ENCODE peak calls at places on chromosomes 3 and 15, in ten cellular contexts. K, C, L, Z, M, B, F, S, D and U are unnamed samples.

GRCh38 chr3:50567386-50568182 is at the start of gene C3orf18:
- DNase-seq in B (peak), F (peak), S (peak), K (peak), M (peak), D (peak), C (no peak), L (peak), Z (peak), U (no peak)

GRCh38 chr3:29382845-29383244 is 102.0 kb downstream of the RBMS3 start:
- DNase-seq in D (no peak), B (no peak), K (no peak), L (no peak), M (no peak), F (no peak), Z (no peak), S (no peak), C (no peak), U (no peak)

GRCh38 chr3:194023501-194024280 is 112.3 kb upstream of the HES1 start:
- DNase-seq in F (no peak), S (no peak), L (no peak), M (peak), C (no peak), Z (no peak), D (peak), B (no peak), K (no peak), U (no peak)

GRCh38 chr15:80967451-80967850 is 22.2 kb downstream of the MESD start:
- DNase-seq in L (no peak), M (peak), C (no peak), S (no peak), D (peak), B (no peak), Z (no peak), K (no peak), F (no peak), U (no peak)

GRCh38 chr3:138332472-138333073 is 2.9 kb upstream of the NME9 start:
- DNase-seq in C (peak), K (no peak), D (peak), B (no peak), S (no peak), M (peak), L (peak), F (no peak), Z (no peak), U (no peak)

GRCh38 chr15:99371180-99372103 is 120.2 kb downstream of the LRRC28 start:
- DNase-seq in Z (no peak), M (peak), L (no peak), C (no peak), B (no peak), F (no peak), D (peak), S (no peak), K (no peak), U (no peak)

GRCh38 chr3:141076026-141076797 is 25.1 kb downstream of the SPSB4 start:
- DNase-seq in M (no peak), F (peak), S (no peak), K (peak), L (no peak), C (no peak), D (no peak), Z (no peak), B (no peak), U (no peak)

GRCh38 chr3:33921608-33922007 is 123.2 kb downstream of the PDCD6IP start:
- DNase-seq in K (no peak), D (no peak), L (no peak), B (no peak), C (no peak), S (no peak), M (no peak), F (no peak), Z (no peak), U (no peak)

GRCh38 chr15:65383991-65384390 is 6.2 kb upstream of the IGDCC3 start:
- DNase-seq in B (no peak), K (no peak), F (no peak), C (no peak), D (no peak), L (no peak), Z (no peak), S (no peak), M (no peak), U (no peak)

GRCh38 chr3:151452346-151452745 is 8.5 kb downstream of the IGSF10 start:
- DNase-seq in M (no peak), D (no peak), L (no peak), K (no peak), B (no peak), C (no peak), S (no peak), F (no peak), Z (no peak), U (no peak)

GRCh38 chr15:54187325-54187724 is 209.1 kb downstream of the UNC13C start:
- DNase-seq in L (no peak), C (no peak), K (no peak), B (no peak), D (no peak), Z (no peak), S (no peak), F (no peak), M (no peak), U (no peak)

GRCh38 chr3:12471228-12471627 is 13.1 kb upstream of the TSEN2 start:
- DNase-seq in F (no peak), L (peak), B (no peak), Z (peak), K (no peak), D (no peak), S (no peak), M (no peak), C (peak), U (peak)

GRCh38 chr15:79314811-79315210 is 3.9 kb downstream of the TMED3 start:
- DNase-seq in Z (no peak), M (no peak), C (no peak), B (no peak), K (no peak), D (no peak), F (peak), L (no peak), S (no peak), U (no peak)

GRCh38 chr3:32334675-32335074 is 57.0 kb upstream of the CMTM7 start:
- DNase-seq in L (no peak), C (no peak), B (no peak), M (no peak), Z (no peak), F (no peak), D (peak), K (peak), S (no peak), U (no peak)

GRCh38 chr3:150599611-150600297 is 3.4 kb upstream of the SELENOT start:
- DNase-seq in B (no peak), L (no peak), Z (no peak), M (peak), K (no peak), F (no peak), S (no peak), C (no peak), D (peak), U (peak)

GRCh38 chr3:184140436-184140835 is 5.3 kb downstream of the EIF2B5 start:
- DNase-seq in S (no peak), K (no peak), F (no peak), Z (no peak), B (no peak), L (no peak), M (no peak), D (no peak), C (no peak), U (no peak)

GRCh38 chr3:197953881-197954280 is 3.9 kb downstream of the RPL35A start:
- DNase-seq in L (no peak), B (no peak), F (no peak), S (no peak), C (no peak), D (peak), M (peak), Z (no peak), K (no peak), U (no peak)

GRCh38 chr3:171829841-171830559 is 13.1 kb upstream of the TMEM212 start:
- DNase-seq in M (peak), D (peak), K (peak), L (peak), C (peak), B (peak), S (no peak), Z (peak), F (peak), U (no peak)

DNA sequence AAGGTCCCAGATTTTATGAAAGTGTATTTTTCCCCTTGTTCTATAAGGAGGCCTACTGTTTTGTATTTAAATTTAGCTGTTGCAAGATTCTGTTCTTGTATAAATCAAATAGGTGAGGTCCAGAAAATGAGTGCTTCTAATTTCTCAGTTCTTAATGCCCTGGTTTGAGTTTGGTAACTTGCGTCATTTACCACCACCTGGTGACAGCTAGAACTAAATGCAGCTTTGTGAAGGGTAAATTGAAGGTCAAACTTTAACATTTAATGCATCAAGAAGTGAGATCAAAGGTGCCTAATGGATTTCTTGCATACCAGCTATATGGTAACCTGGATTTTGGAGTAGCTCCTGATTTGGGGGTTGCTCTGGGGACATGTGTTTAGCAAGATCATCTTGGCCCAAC is 50.7 kb upstream of the POLR2M start:
- DNase-seq in L (no peak), B (no peak), C (no peak), F (no peak), M (peak), Z (no peak), S (no peak), D (no peak), K (no peak), U (no peak)
- TF ChIP-seq CTCF in L (no peak), B (no peak), C (peak), F (no peak), M (peak), Z (no peak), S (no peak), D (no peak), K (no peak), U (peak)

DNA sequence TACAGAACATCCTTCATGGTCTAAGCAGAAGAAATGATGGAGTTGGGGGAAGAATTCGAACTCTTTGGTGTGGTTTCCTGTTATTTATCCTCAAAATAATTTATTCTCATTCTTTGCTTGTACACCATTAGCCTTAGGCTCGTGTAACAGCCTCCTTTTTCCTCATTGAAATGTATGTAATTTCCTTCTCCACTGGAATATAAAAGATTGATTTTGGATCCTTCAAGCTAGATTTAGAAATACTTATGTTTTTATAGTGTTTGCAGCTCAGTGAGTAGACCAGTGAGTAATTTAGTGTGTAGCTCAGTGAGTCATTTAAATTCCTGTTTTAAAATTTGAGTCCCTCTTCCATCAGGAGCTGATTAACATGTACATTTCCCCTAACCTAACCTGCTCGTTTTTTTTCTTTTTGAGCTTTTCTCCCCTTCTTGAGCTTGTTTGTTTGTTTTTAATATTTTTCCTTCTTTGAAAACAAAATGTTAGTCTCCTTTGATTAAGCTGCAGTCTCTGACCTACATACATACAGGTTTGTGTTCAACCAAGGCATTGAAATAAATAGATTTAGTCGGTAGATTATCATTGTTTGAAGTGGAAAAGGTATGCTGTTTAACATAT is 5.6 kb downstream of the USP3 start:
- DNase-seq in S (no peak), M (peak), L (no peak), K (no peak), F (no peak), B (no peak), D (peak), Z (no peak), C (peak), U (peak)
- TF ChIP-seq CTCF in S (no peak), M (no peak), L (no peak), K (no peak), F (no peak), B (no peak), D (no peak), Z (no peak), C (no peak), U (no peak)

GRCh38 chr3:192802957-192803899 is 75.9 kb upstream of the FGF12 start:
- DNase-seq in C (no peak), B (no peak), L (peak), S (no peak), D (peak), Z (no peak), F (no peak), M (peak), K (peak), U (no peak)
- TF ChIP-seq CTCF in C (peak), B (peak), L (peak), S (peak), D (peak), Z (no peak), F (peak), M (peak), K (peak), U (peak)

GRCh38 chr3:125679258-125679657 is 84.0 kb upstream of the OSBPL11 start:
- DNase-seq in K (peak), C (no peak), D (no peak), M (no peak), L (no peak), F (no peak), S (no peak), Z (peak), B (no peak), U (no peak)

GRCh38 chr3:125683067-125683844 is 88.0 kb upstream of the OSBPL11 start:
- DNase-seq in M (peak), F (no peak), S (no peak), C (no peak), Z (no peak), B (peak), L (no peak), D (peak), K (peak), U (no peak)

GRCh38 chr3:125681146-125681545 is 85.8 kb upstream of the OSBPL11 start:
- DNase-seq in D (no peak), Z (no peak), C (no peak), K (no peak), F (no peak), L (no peak), M (no peak), S (no peak), B (no peak), U (no peak)

GRCh38 chr3:125684199-125684598 is 88.9 kb upstream of the OSBPL11 start:
- DNase-seq in D (peak), B (peak), K (peak), F (peak), L (peak), C (no peak), M (peak), S (no peak), Z (no peak), U (no peak)
- TF ChIP-seq CTCF in D (peak), B (no peak), K (peak), F (no peak), L (no peak), C (peak), M (peak), S (no peak), Z (no peak), U (peak)

GRCh38 chr15:50353999-50354837 is 780 bp downstream of the GABPB1 start:
- DNase-seq in D (peak), S (peak), F (peak), M (peak), K (peak), C (no peak), L (peak), Z (peak), B (peak), U (peak)

GRCh38 chr15:50354838-50355611 is at the start of gene GABPB1:
- DNase-seq in S (peak), C (peak), M (peak), K (peak), F (peak), B (peak), L (peak), D (peak), Z (peak), U (peak)

GRCh38 chr15:50355612-50355905 is 561 bp upstream of the GABPB1 start:
- DNase-seq in F (no peak), B (no peak), M (no peak), D (no peak), S (no peak), Z (no peak), C (no peak), L (no peak), K (no peak), U (no peak)

GRCh38 chr15:50355980-50356379 is 982 bp upstream of the GABPB1 start:
- DNase-seq in C (no peak), B (no peak), S (no peak), L (no peak), F (no peak), D (no peak), K (no peak), M (peak), Z (no peak), U (no peak)

GRCh38 chr15:50358805-50359204 is 3.8 kb upstream of the GABPB1 start:
- DNase-seq in B (no peak), Z (no peak), D (peak), K (peak), M (peak), F (no peak), C (no peak), L (peak), S (no peak), U (no peak)
- TF ChIP-seq CTCF in B (no peak), Z (no peak), D (peak), K (peak), M (peak), F (no peak), C (peak), L (peak), S (peak), U (peak)

GRCh38 chr15:31439328-31439727 is 112.7 kb downstream of the KLF13 start:
- DNase-seq in M (no peak), L (peak), D (no peak), Z (peak), F (no peak), S (no peak), C (no peak), B (no peak), K (peak), U (no peak)
- TF ChIP-seq CTCF in M (peak), L (peak), D (no peak), Z (no peak), F (no peak), S (no peak), C (peak), B (no peak), K (peak), U (no peak)

GRCh38 chr15:70097337-70098169 is at the start of gene TLE3:
- DNase-seq in C (peak), B (peak), Z (peak), L (peak), K (peak), F (peak), D (peak), M (peak), S (peak), U (peak)
- TF ChIP-seq CTCF in C (peak), B (peak), Z (peak), L (peak), K (peak), F (no peak), D (peak), M (peak), S (peak), U (peak)